ENCODE peak calls at places on chromosomes 6 and 20, in eight cellular contexts. M is uterus; G is stimulated activated CD4-positive, alpha-beta T cell treated with anti-CD3 and anti-CD28 coated beads, Interleukin-15, amount 100 ng/mL, for 1 hour; I is GM20000; X is ACHN; K is hepatocyte; H is activated CD4-positive, alpha-beta T cell treated with anti-CD3 and anti-CD28 coated beads, Interleukin-2, amount 50 U/mL, for 48 hours; N is HL-60. D is an unnamed sample.

GRCh38 chr20:21174425-21175239 is 48.8 kb downstream of the KIZ start:
- DNase-seq in K (no peak), N (no peak), X (no peak), G (no peak), I (no peak), H (no peak), M (no peak), D (no peak)

GRCh38 chr6:3796396-3796795 is 44.9 kb upstream of the PXDC1 start:
- DNase-seq in K (no peak), I (no peak), X (no peak), N (no peak), G (no peak), H (no peak), M (peak; percentile 53), D (no peak)

GRCh38 chr20:33229843-33230242 is 6.0 kb upstream of the BPIFA1 start:
- DNase-seq in I (no peak), K (no peak), M (no peak), G (no peak), N (peak; percentile 14), H (no peak), X (no peak), D (no peak)

GRCh38 chr20:7868108-7868507 is 72.2 kb downstream of the HAO1 start:
- DNase-seq in G (no peak), M (no peak), X (no peak), H (no peak), K (no peak), I (no peak), N (no peak), D (no peak)

GRCh38 chr20:21571841-21572690 is 58.2 kb upstream of the NKX2-2 start:
- DNase-seq in G (no peak), N (no peak), K (peak; percentile 23), H (no peak), I (peak; percentile 37), X (peak; percentile 2), M (no peak), D (no peak)

GRCh38 chr6:131281471-131282270 is 146.4 kb downstream of the AKAP7 start:
- DNase-seq in I (peak; percentile 6), X (no peak), K (no peak), H (peak; percentile 46), N (peak; percentile 29), G (peak; percentile 22), M (no peak), D (no peak)

GRCh38 chr6:141107562-141108160 is 1025.1 kb upstream of the GJE1 start:
- DNase-seq in I (no peak), H (no peak), N (no peak), G (no peak), M (no peak), K (no peak), X (no peak), D (no peak)

GRCh38 chr6:7730411-7730810 is 4.5 kb downstream of the BMP6 start:
- DNase-seq in N (no peak), H (no peak), K (no peak), G (no peak), M (no peak), I (no peak), X (no peak), D (no peak)

GRCh38 chr6:29649701-29650673 is 6.9 kb upstream of the MOG start:
- DNase-seq in I (peak; percentile 94), N (peak; percentile 67), K (peak; percentile 98), M (peak; percentile 99), G (peak; percentile 90), X (peak; percentile 96), H (peak; percentile 98), D (peak; percentile 99)

GRCh38 chr20:49534314-49534713 is 33.6 kb downstream of the PTGIS start:
- DNase-seq in M (peak; percentile 65), X (peak; percentile 56), G (no peak), N (peak; percentile 20), H (peak; percentile 70), K (peak; percentile 76), I (peak; percentile 74), D (peak; percentile 51)